ENCODE peak calls at places on chromosomes 16 and 17, in nine cellular contexts. Z is kidney, K is GM23248, I is heart right ventricle, E is esophagus muscularis mucosa, D is iPS DF 6.9, O is tibial artery, V is MM.1S, X is esophagus squamous epithelium. L is an unnamed sample.

GRCh38 chr16:21277927-21278706 is at the start of gene CRYM:
- DNase-seq in Z (peak; percentile 81), K (peak; percentile 68), I (peak; percentile 75), E (peak; percentile 72), D (no peak), O (peak; percentile 76), V (peak; percentile 70), X (no peak), L (no peak)

GRCh38 chr17:63314766-63315165 is 131.3 kb downstream of the CYB561 start:
- DNase-seq in Z (no peak), K (no peak), I (no peak), E (no peak), D (no peak), O (no peak), V (no peak), X (no peak), L (no peak)

GRCh38 chr16:19179890-19180490 is 11.9 kb downstream of the SYT17 start:
- DNase-seq in Z (no peak), K (peak; percentile 67), I (peak; percentile 70), E (no peak), D (no peak), O (peak; percentile 72), V (no peak), X (no peak), L (no peak)

GRCh38 chr16:56617212-56618085 is 8.1 kb upstream of the MT1E start:
- DNase-seq in Z (peak; percentile 93), K (peak; percentile 88), I (peak; percentile 87), E (no peak), D (no peak), O (peak; percentile 94), V (no peak), X (no peak), L (no peak)

GRCh38 chr17:78583091-78583490 is 5.9 kb upstream of the DNAH17 start:
- DNase-seq in Z (no peak), K (peak; percentile 23), I (no peak), E (no peak), D (no peak), O (no peak), V (no peak), X (no peak), L (no peak)

GRCh38 chr16:30351586-30352419 is 3.3 kb downstream of the CD2BP2 start:
- DNase-seq in Z (peak; percentile 81), K (peak; percentile 96), I (peak; percentile 80), E (peak; percentile 93), D (no peak), O (peak; percentile 93), V (no peak), X (no peak), L (peak; percentile 94)

GRCh38 chr17:17511293-17511741 is 15.1 kb upstream of the RASD1 start:
- DNase-seq in Z (peak; percentile 63), K (no peak), I (no peak), E (no peak), D (no peak), O (no peak), V (no peak), X (no peak), L (no peak)

GRCh38 chr16:88703486-88704309 is 2.5 kb downstream of the RNF166 start:
- DNase-seq in Z (no peak), K (no peak), I (peak; percentile 53), E (no peak), D (no peak), O (no peak), V (no peak), X (no peak), L (no peak)

GRCh38 chr16:21076186-21076883 is 74.3 kb downstream of the DNAH3 start:
- DNase-seq in Z (no peak), K (no peak), I (no peak), E (no peak), D (no peak), O (no peak), V (no peak), X (no peak), L (no peak)

GRCh38 chr16:30658731-30659506 is 688 bp downstream of the FBRS start:
- DNase-seq in Z (peak; percentile 96), K (peak; percentile 99), I (peak; percentile 80), E (peak; percentile 96), D (peak; percentile 75), O (peak; percentile 93), V (peak; percentile 89), X (peak; percentile 93), L (peak; percentile 94)

GRCh38 chr16:11140466-11140865 is 115.5 kb downstream of the SOCS1 start:
- DNase-seq in Z (no peak), K (no peak), I (no peak), E (no peak), D (no peak), O (peak; percentile 37), V (no peak), X (no peak), L (no peak)

GRCh38 chr17:61230972-61231820 is 168.4 kb upstream of the TBX2 start:
- DNase-seq in Z (no peak), K (no peak), I (no peak), E (no peak), D (no peak), O (no peak), V (peak; percentile 68), X (no peak), L (no peak)

GRCh38 chr16:75256059-75256870 is 4.8 kb upstream of the BCAR1 start:
- DNase-seq in Z (peak; percentile 82), K (peak; percentile 76), I (peak; percentile 36), E (no peak), D (no peak), O (peak; percentile 87), V (no peak), X (no peak), L (no peak)

GRCh38 chr17:1673041-1673790 is 11.5 kb downstream of the PRPF8 start:
- DNase-seq in Z (peak; percentile 47), K (no peak), I (no peak), E (no peak), D (no peak), O (no peak), V (no peak), X (no peak), L (no peak)

GRCh38 chr17:19900809-19901208 is 33.1 kb upstream of the ULK2 start:
- DNase-seq in Z (no peak), K (no peak), I (no peak), E (no peak), D (no peak), O (no peak), V (no peak), X (no peak), L (no peak)

GRCh38 chr17:49509588-49509917 is 14.5 kb downstream of the NGFR start:
- DNase-seq in Z (peak; percentile 59), K (no peak), I (no peak), E (no peak), D (no peak), O (no peak), V (no peak), X (no peak), L (no peak)

GRCh38 chr17:63834431-63835166 is 7.1 kb upstream of the FTSJ3 start:
- DNase-seq in Z (peak; percentile 71), K (peak; percentile 95), I (no peak), E (no peak), D (peak; percentile 58), O (peak; percentile 70), V (peak; percentile 83), X (no peak), L (no peak)

GRCh38 chr17:64992325-64992802 is 64.2 kb downstream of the GNA13 start:
- DNase-seq in Z (peak; percentile 94), K (peak; percentile 80), I (no peak), E (no peak), D (no peak), O (no peak), V (no peak), X (no peak), L (no peak)
- H3K36me3 ChIP-seq in Z (no peaks in the 10 kb centered on the region), K (no peaks in the 10 kb centered on the region), I (no peaks in the 10 kb centered on the region), E (no peaks in the 10 kb centered on the region), D (no peaks in the 10 kb centered on the region), O (no peaks in the 10 kb centered on the region), V (no peaks in the 10 kb centered on the region), X (no peaks in the 10 kb centered on the region), L (no peaks in the 10 kb centered on the region)

GRCh38 chr17:22510504-22510903 is 818.2 kb downstream of the KCNJ18 start:
- DNase-seq in Z (no peak), K (no peak), I (no peak), E (peak; percentile 64), D (no peak), O (no peak), V (no peak), X (no peak), L (no peak)

GRCh38 chr17:22512057-22512456 is 819.7 kb downstream of the KCNJ18 start:
- DNase-seq in Z (no peak), K (no peak), I (no peak), E (peak; percentile 19), D (no peak), O (no peak), V (no peak), X (no peak), L (no peak)

GRCh38 chr17:22512506-22512905 is 820.2 kb downstream of the KCNJ18 start:
- DNase-seq in Z (no peak), K (no peak), I (no peak), E (peak; percentile 77), D (no peak), O (no peak), V (no peak), X (no peak), L (no peak)

GRCh38 chr17:22512997-22513538 is 820.7 kb downstream of the KCNJ18 start:
- DNase-seq in Z (no peak), K (no peak), I (no peak), E (peak; percentile 53), D (no peak), O (no peak), V (no peak), X (no peak), L (no peak)

GRCh38 chr17:22511431-22511830 is 819.1 kb downstream of the KCNJ18 start:
- DNase-seq in Z (no peak), K (no peak), I (no peak), E (peak; percentile 86), D (no peak), O (no peak), V (no peak), X (no peak), L (no peak)
- H3K9me3 ChIP-seq in Z (no peaks in the 10 kb centered on the region), K (no peaks in the 10 kb centered on the region), I (no peaks in the 10 kb centered on the region), E (no peaks in the 10 kb centered on the region), D (peaks cover 11% of the 10 kb centered on the region), O (peaks cover 7% of the 10 kb centered on the region), V (no peaks in the 10 kb centered on the region), X (peaks cover 5% of the 10 kb centered on the region), L (no peaks in the 10 kb centered on the region)

GRCh38 chr17:48179071-48179945 is 71.7 kb downstream of the SNX11 start:
- DNase-seq in Z (no peak), K (no peak), I (no peak), E (no peak), D (no peak), O (no peak), V (no peak), X (no peak), L (no peak)
- H3K36me3 ChIP-seq in Z (no peaks in the 10 kb centered on the region), K (no peaks in the 10 kb centered on the region), I (no peaks in the 10 kb centered on the region), E (no peaks in the 10 kb centered on the region), D (no peaks in the 10 kb centered on the region), O (no peaks in the 10 kb centered on the region), V (no peaks in the 10 kb centered on the region), X (no peaks in the 10 kb centered on the region), L (no peaks in the 10 kb centered on the region)

DNA sequence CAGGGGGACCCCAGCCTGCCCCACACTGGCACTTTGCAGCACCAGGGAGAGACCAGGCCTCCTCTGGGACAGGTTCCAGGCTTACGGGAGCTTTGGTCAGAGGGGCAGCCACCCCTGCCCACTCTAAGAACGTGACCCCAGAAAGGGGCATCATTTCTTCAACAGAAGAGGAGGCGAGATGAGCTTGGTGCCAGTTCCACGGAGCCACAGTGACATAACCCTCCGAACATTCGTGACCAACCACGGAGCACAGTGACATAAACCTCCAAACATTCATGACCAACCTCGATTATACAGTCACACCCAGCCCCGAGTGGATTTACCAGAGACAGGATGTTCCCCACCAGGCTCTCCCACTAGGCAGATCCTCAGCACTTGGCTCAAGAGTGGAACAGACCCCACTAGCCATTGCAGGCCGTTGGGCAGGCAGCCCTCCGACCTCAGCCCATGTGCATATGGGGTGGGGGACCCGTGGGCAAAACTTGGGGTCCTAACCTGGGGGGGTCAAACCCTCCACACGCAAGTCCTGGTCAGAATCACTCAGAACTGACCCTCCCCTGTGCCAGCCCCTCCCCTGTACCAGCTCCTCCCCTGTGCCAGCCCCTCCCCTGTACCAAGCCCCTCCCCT is 112.9 kb downstream of the METRNL start:
- DNase-seq in Z (peak; percentile 68), K (peak; percentile 91), I (no peak), E (no peak), D (no peak), O (peak; percentile 81), V (no peak), X (no peak), L (peak; percentile 83)
- H3K9me3 ChIP-seq in Z (peaks cover 4% of the 10 kb centered on the region), K (no peaks in the 10 kb centered on the region), I (peaks cover 8% of the 10 kb centered on the region), E (no peaks in the 10 kb centered on the region), D (peaks cover 8% of the 10 kb centered on the region), O (no peaks in the 10 kb centered on the region), V (no peaks in the 10 kb centered on the region), X (no peaks in the 10 kb centered on the region), L (no peaks in the 10 kb centered on the region)

L was measured in ascending aorta.